ENCODE peak calls at places on chromosomes 12 and 14, in eight cellular contexts. One of them, this sample, is unnamed.
A peak's percentile ranks its signal among the peaks of the same experiment; 100 is the strongest.

GRCh38 chr14:68554231-68554630 is 238.6 kb downstream of the ZFP36L1 start:
- DNase-seq in KBM-7: no peak
- DNase-seq in aorta: no peak
- DNase-seq in AG10803: no peak
- DNase-seq in effector memory CD4-positive, alpha-beta T cell: no peak
- DNase-seq in HFFc6: no peak
- DNase-seq in T-helper 17 cell: no peak
- DNase-seq in activated CD8-positive, alpha-beta memory T cell treated with anti-CD3 and anti-CD28 coated beads for 24 hours: peak; percentile 40
- DNase-seq in this sample: no peak

GRCh38 chr12:59055204-59055839 is 135.0 kb upstream of the LRIG3 start:
- DNase-seq in aorta: no peak
- DNase-seq in T-helper 17 cell: no peak
- DNase-seq in HFFc6: peak; percentile 74
- DNase-seq in KBM-7: no peak
- DNase-seq in AG10803: peak; percentile 62
- DNase-seq in effector memory CD4-positive, alpha-beta T cell: no peak
- DNase-seq in activated CD8-positive, alpha-beta memory T cell treated with anti-CD3 and anti-CD28 coated beads for 24 hours: no peak
- DNase-seq in this sample: no peak

GRCh38 chr14:74583689-74584434 is 28.2 kb downstream of the LTBP2 start:
- DNase-seq in activated CD8-positive, alpha-beta memory T cell treated with anti-CD3 and anti-CD28 coated beads for 24 hours: no peak
- DNase-seq in AG10803: peak; percentile 71
- DNase-seq in T-helper 17 cell: no peak
- DNase-seq in effector memory CD4-positive, alpha-beta T cell: no peak
- DNase-seq in HFFc6: peak; percentile 85
- DNase-seq in aorta: peak; percentile 42
- DNase-seq in KBM-7: no peak
- DNase-seq in this sample: no peak

GRCh38 chr14:105377555-105378182 is 20.7 kb upstream of the TEX22 start:
- DNase-seq in AG10803: no peak
- DNase-seq in KBM-7: no peak
- DNase-seq in activated CD8-positive, alpha-beta memory T cell treated with anti-CD3 and anti-CD28 coated beads for 24 hours: no peak
- DNase-seq in HFFc6: no peak
- DNase-seq in aorta: no peak
- DNase-seq in T-helper 17 cell: no peak
- DNase-seq in effector memory CD4-positive, alpha-beta T cell: no peak
- DNase-seq in this sample: no peak

GRCh38 chr14:69363055-69363454 is 35.0 kb downstream of the ERH start:
- DNase-seq in activated CD8-positive, alpha-beta memory T cell treated with anti-CD3 and anti-CD28 coated beads for 24 hours: no peak
- DNase-seq in effector memory CD4-positive, alpha-beta T cell: no peak
- DNase-seq in KBM-7: no peak
- DNase-seq in aorta: no peak
- DNase-seq in T-helper 17 cell: no peak
- DNase-seq in AG10803: peak; percentile 62
- DNase-seq in HFFc6: peak; percentile 14
- DNase-seq in this sample: no peak

GRCh38 chr14:102824832-102825231 is 47.6 kb downstream of the TRAF3 start:
- DNase-seq in aorta: peak; percentile 79
- DNase-seq in T-helper 17 cell: no peak
- DNase-seq in HFFc6: peak; percentile 63
- DNase-seq in activated CD8-positive, alpha-beta memory T cell treated with anti-CD3 and anti-CD28 coated beads for 24 hours: no peak
- DNase-seq in AG10803: peak; percentile 39
- DNase-seq in effector memory CD4-positive, alpha-beta T cell: no peak
- DNase-seq in KBM-7: no peak
- DNase-seq in this sample: no peak

GRCh38 chr12:87801860-87802720 is 227.1 kb downstream of the C12orf50 start:
- DNase-seq in KBM-7: no peak
- DNase-seq in T-helper 17 cell: no peak
- DNase-seq in aorta: no peak
- DNase-seq in activated CD8-positive, alpha-beta memory T cell treated with anti-CD3 and anti-CD28 coated beads for 24 hours: no peak
- DNase-seq in HFFc6: no peak
- DNase-seq in AG10803: no peak
- DNase-seq in effector memory CD4-positive, alpha-beta T cell: no peak
- DNase-seq in this sample: no peak

GRCh38 chr14:54902143-54902520 is 494 bp downstream of the GCH1 start:
- DNase-seq in KBM-7: peak; percentile 68
- DNase-seq in T-helper 17 cell: peak; percentile 62
- DNase-seq in AG10803: peak; percentile 44
- DNase-seq in HFFc6: no peak
- DNase-seq in aorta: peak; percentile 92
- DNase-seq in activated CD8-positive, alpha-beta memory T cell treated with anti-CD3 and anti-CD28 coated beads for 24 hours: peak; percentile 89
- DNase-seq in effector memory CD4-positive, alpha-beta T cell: peak; percentile 75
- DNase-seq in this sample: peak; percentile 74

GRCh38 chr14:105711841-105712460 is 185.6 kb downstream of the TMEM121 start:
- DNase-seq in HFFc6: no peak
- DNase-seq in aorta: no peak
- DNase-seq in T-helper 17 cell: no peak
- DNase-seq in activated CD8-positive, alpha-beta memory T cell treated with anti-CD3 and anti-CD28 coated beads for 24 hours: peak; percentile 50
- DNase-seq in AG10803: no peak
- DNase-seq in effector memory CD4-positive, alpha-beta T cell: no peak
- DNase-seq in KBM-7: no peak
- DNase-seq in this sample: no peak

GRCh38 chr12:2543801-2544200 is 251.0 kb upstream of the FKBP4 start:
- DNase-seq in HFFc6: no peak
- DNase-seq in KBM-7: no peak
- DNase-seq in aorta: no peak
- DNase-seq in T-helper 17 cell: no peak
- DNase-seq in activated CD8-positive, alpha-beta memory T cell treated with anti-CD3 and anti-CD28 coated beads for 24 hours: no peak
- DNase-seq in effector memory CD4-positive, alpha-beta T cell: no peak
- DNase-seq in AG10803: no peak
- DNase-seq in this sample: no peak

GRCh38 chr12:33439587-33440011 is at the start of gene SYT10:
- DNase-seq in KBM-7: no peak
- DNase-seq in HFFc6: no peak
- DNase-seq in activated CD8-positive, alpha-beta memory T cell treated with anti-CD3 and anti-CD28 coated beads for 24 hours: no peak
- DNase-seq in effector memory CD4-positive, alpha-beta T cell: no peak
- DNase-seq in AG10803: no peak
- DNase-seq in aorta: peak; percentile 63
- DNase-seq in T-helper 17 cell: no peak
- DNase-seq in this sample: no peak

This sample was measured in activated T-helper 1 cell treated with Interleukin-2 at 50 U/mL for 16 hours.